ENCODE peak calls at places on chromosomes 5 and 9, in seven cellular contexts. One of them, this sample, is unnamed.
A peak's percentile ranks its signal among the peaks of the same experiment; 100 is the strongest.

GRCh38 chr9:4371108-4371507 is 71.2 kb upstream of the GLIS3 start:
- DNase-seq in stimulated activated CD4-positive, alpha-beta T cell treated with anti-CD3 and anti-CD28 coated beads, Interleukin-1b, Interleukin-23, amount 100 ng/mL, for 48 hours: no peak
- DNase-seq in stimulated activated naive CD4-positive, alpha-beta T cell: no peak
- DNase-seq in activated CD8-positive, alpha-beta memory T cell treated with anti-CD3 and anti-CD28 coated beads for 4 hours: no peak
- DNase-seq in GM12891: no peak
- DNase-seq in HuH-7.5: no peak
- DNase-seq in stimulated activated CD8-positive, alpha-beta memory T cell treated with anti-CD3 and anti-CD28 coated beads, Interleukin-4, amount 100 ng/mL, for 4 hours: no peak
- DNase-seq in this sample: no peak

GRCh38 chr5:19099195-19099594 is 888.8 kb downstream of the CDH18 start:
- DNase-seq in HuH-7.5: no peak
- DNase-seq in stimulated activated CD8-positive, alpha-beta memory T cell treated with anti-CD3 and anti-CD28 coated beads, Interleukin-4, amount 100 ng/mL, for 4 hours: no peak
- DNase-seq in GM12891: no peak
- DNase-seq in stimulated activated naive CD4-positive, alpha-beta T cell: no peak
- DNase-seq in activated CD8-positive, alpha-beta memory T cell treated with anti-CD3 and anti-CD28 coated beads for 4 hours: no peak
- DNase-seq in stimulated activated CD4-positive, alpha-beta T cell treated with anti-CD3 and anti-CD28 coated beads, Interleukin-1b, Interleukin-23, amount 100 ng/mL, for 48 hours: no peak
- DNase-seq in this sample: no peak

GRCh38 chr5:68528877-68529276 is 313.3 kb downstream of the PIK3R1 start:
- DNase-seq in stimulated activated naive CD4-positive, alpha-beta T cell: no peak
- DNase-seq in activated CD8-positive, alpha-beta memory T cell treated with anti-CD3 and anti-CD28 coated beads for 4 hours: no peak
- DNase-seq in HuH-7.5: no peak
- DNase-seq in stimulated activated CD8-positive, alpha-beta memory T cell treated with anti-CD3 and anti-CD28 coated beads, Interleukin-4, amount 100 ng/mL, for 4 hours: no peak
- DNase-seq in GM12891: no peak
- DNase-seq in stimulated activated CD4-positive, alpha-beta T cell treated with anti-CD3 and anti-CD28 coated beads, Interleukin-1b, Interleukin-23, amount 100 ng/mL, for 48 hours: no peak
- DNase-seq in this sample: no peak

GRCh38 chr5:178338126-178338749 is 105.6 kb upstream of the PHYKPL start:
- DNase-seq in stimulated activated CD8-positive, alpha-beta memory T cell treated with anti-CD3 and anti-CD28 coated beads, Interleukin-4, amount 100 ng/mL, for 4 hours: no peak
- DNase-seq in stimulated activated CD4-positive, alpha-beta T cell treated with anti-CD3 and anti-CD28 coated beads, Interleukin-1b, Interleukin-23, amount 100 ng/mL, for 48 hours: no peak
- DNase-seq in activated CD8-positive, alpha-beta memory T cell treated with anti-CD3 and anti-CD28 coated beads for 4 hours: no peak
- DNase-seq in GM12891: no peak
- DNase-seq in stimulated activated naive CD4-positive, alpha-beta T cell: no peak
- DNase-seq in HuH-7.5: no peak
- DNase-seq in this sample: no peak

GRCh38 chr9:128987800-128988199 is 40.3 kb downstream of the NUP188 start:
- DNase-seq in activated CD8-positive, alpha-beta memory T cell treated with anti-CD3 and anti-CD28 coated beads for 4 hours: no peak
- DNase-seq in stimulated activated naive CD4-positive, alpha-beta T cell: no peak
- DNase-seq in GM12891: no peak
- DNase-seq in HuH-7.5: no peak
- DNase-seq in stimulated activated CD8-positive, alpha-beta memory T cell treated with anti-CD3 and anti-CD28 coated beads, Interleukin-4, amount 100 ng/mL, for 4 hours: no peak
- DNase-seq in stimulated activated CD4-positive, alpha-beta T cell treated with anti-CD3 and anti-CD28 coated beads, Interleukin-1b, Interleukin-23, amount 100 ng/mL, for 48 hours: no peak
- DNase-seq in this sample: no peak

GRCh38 chr9:15763371-15763770 is 210.5 kb downstream of the CCDC171 start:
- DNase-seq in HuH-7.5: no peak
- DNase-seq in activated CD8-positive, alpha-beta memory T cell treated with anti-CD3 and anti-CD28 coated beads for 4 hours: no peak
- DNase-seq in GM12891: no peak
- DNase-seq in stimulated activated CD8-positive, alpha-beta memory T cell treated with anti-CD3 and anti-CD28 coated beads, Interleukin-4, amount 100 ng/mL, for 4 hours: no peak
- DNase-seq in stimulated activated naive CD4-positive, alpha-beta T cell: no peak
- DNase-seq in stimulated activated CD4-positive, alpha-beta T cell treated with anti-CD3 and anti-CD28 coated beads, Interleukin-1b, Interleukin-23, amount 100 ng/mL, for 48 hours: no peak
- DNase-seq in this sample: no peak

GRCh38 chr5:179964015-179964414 is 56.3 kb upstream of the TBC1D9B start:
- DNase-seq in stimulated activated CD8-positive, alpha-beta memory T cell treated with anti-CD3 and anti-CD28 coated beads, Interleukin-4, amount 100 ng/mL, for 4 hours: no peak
- DNase-seq in activated CD8-positive, alpha-beta memory T cell treated with anti-CD3 and anti-CD28 coated beads for 4 hours: no peak
- DNase-seq in GM12891: no peak
- DNase-seq in stimulated activated naive CD4-positive, alpha-beta T cell: no peak
- DNase-seq in stimulated activated CD4-positive, alpha-beta T cell treated with anti-CD3 and anti-CD28 coated beads, Interleukin-1b, Interleukin-23, amount 100 ng/mL, for 48 hours: no peak
- DNase-seq in HuH-7.5: no peak
- DNase-seq in this sample: no peak

GRCh38 chr5:104088876-104089778 is 526.5 kb upstream of the NUDT12 start:
- DNase-seq in stimulated activated CD4-positive, alpha-beta T cell treated with anti-CD3 and anti-CD28 coated beads, Interleukin-1b, Interleukin-23, amount 100 ng/mL, for 48 hours: no peak
- DNase-seq in stimulated activated naive CD4-positive, alpha-beta T cell: no peak
- DNase-seq in HuH-7.5: no peak
- DNase-seq in GM12891: no peak
- DNase-seq in activated CD8-positive, alpha-beta memory T cell treated with anti-CD3 and anti-CD28 coated beads for 4 hours: no peak
- DNase-seq in stimulated activated CD8-positive, alpha-beta memory T cell treated with anti-CD3 and anti-CD28 coated beads, Interleukin-4, amount 100 ng/mL, for 4 hours: no peak
- DNase-seq in this sample: no peak

GRCh38 chr5:52800394-52801213 is 12.9 kb downstream of the ITGA1 start:
- DNase-seq in stimulated activated CD4-positive, alpha-beta T cell treated with anti-CD3 and anti-CD28 coated beads, Interleukin-1b, Interleukin-23, amount 100 ng/mL, for 48 hours: peak; percentile 68
- DNase-seq in HuH-7.5: no peak
- DNase-seq in stimulated activated naive CD4-positive, alpha-beta T cell: no peak
- DNase-seq in stimulated activated CD8-positive, alpha-beta memory T cell treated with anti-CD3 and anti-CD28 coated beads, Interleukin-4, amount 100 ng/mL, for 4 hours: no peak
- DNase-seq in GM12891: no peak
- DNase-seq in activated CD8-positive, alpha-beta memory T cell treated with anti-CD3 and anti-CD28 coated beads for 4 hours: no peak
- DNase-seq in this sample: peak; percentile 14

GRCh38 chr5:95734916-95735315 is 3.8 kb downstream of the RHOBTB3 start:
- DNase-seq in GM12891: no peak
- DNase-seq in activated CD8-positive, alpha-beta memory T cell treated with anti-CD3 and anti-CD28 coated beads for 4 hours: no peak
- DNase-seq in stimulated activated naive CD4-positive, alpha-beta T cell: no peak
- DNase-seq in HuH-7.5: no peak
- DNase-seq in stimulated activated CD8-positive, alpha-beta memory T cell treated with anti-CD3 and anti-CD28 coated beads, Interleukin-4, amount 100 ng/mL, for 4 hours: no peak
- DNase-seq in stimulated activated CD4-positive, alpha-beta T cell treated with anti-CD3 and anti-CD28 coated beads, Interleukin-1b, Interleukin-23, amount 100 ng/mL, for 48 hours: no peak
- DNase-seq in this sample: no peak

GRCh38 chr9:112020680-112021596 is 124.3 kb downstream of the UGCG start:
- DNase-seq in HuH-7.5: no peak
- DNase-seq in stimulated activated CD8-positive, alpha-beta memory T cell treated with anti-CD3 and anti-CD28 coated beads, Interleukin-4, amount 100 ng/mL, for 4 hours: no peak
- DNase-seq in activated CD8-positive, alpha-beta memory T cell treated with anti-CD3 and anti-CD28 coated beads for 4 hours: no peak
- DNase-seq in GM12891: no peak
- DNase-seq in stimulated activated naive CD4-positive, alpha-beta T cell: no peak
- DNase-seq in stimulated activated CD4-positive, alpha-beta T cell treated with anti-CD3 and anti-CD28 coated beads, Interleukin-1b, Interleukin-23, amount 100 ng/mL, for 48 hours: no peak
- DNase-seq in this sample: no peak

GRCh38 chr9:68507098-68507795 is 33.4 kb downstream of the TMEM252 start:
- DNase-seq in stimulated activated CD4-positive, alpha-beta T cell treated with anti-CD3 and anti-CD28 coated beads, Interleukin-1b, Interleukin-23, amount 100 ng/mL, for 48 hours: no peak
- DNase-seq in stimulated activated naive CD4-positive, alpha-beta T cell: no peak
- DNase-seq in activated CD8-positive, alpha-beta memory T cell treated with anti-CD3 and anti-CD28 coated beads for 4 hours: no peak
- DNase-seq in HuH-7.5: no peak
- DNase-seq in GM12891: no peak
- DNase-seq in stimulated activated CD8-positive, alpha-beta memory T cell treated with anti-CD3 and anti-CD28 coated beads, Interleukin-4, amount 100 ng/mL, for 4 hours: no peak
- DNase-seq in this sample: no peak

GRCh38 chr9:114156658-114157421 is 1.5 kb downstream of the COL27A1 start:
- DNase-seq in stimulated activated CD8-positive, alpha-beta memory T cell treated with anti-CD3 and anti-CD28 coated beads, Interleukin-4, amount 100 ng/mL, for 4 hours: no peak
- DNase-seq in GM12891: no peak
- DNase-seq in HuH-7.5: peak; percentile 60
- DNase-seq in stimulated activated CD4-positive, alpha-beta T cell treated with anti-CD3 and anti-CD28 coated beads, Interleukin-1b, Interleukin-23, amount 100 ng/mL, for 48 hours: no peak
- DNase-seq in activated CD8-positive, alpha-beta memory T cell treated with anti-CD3 and anti-CD28 coated beads for 4 hours: no peak
- DNase-seq in stimulated activated naive CD4-positive, alpha-beta T cell: no peak
- DNase-seq in this sample: no peak

GRCh38 chr5:137705106-137705505 is 30.8 kb downstream of the KLHL3 start:
- DNase-seq in stimulated activated CD4-positive, alpha-beta T cell treated with anti-CD3 and anti-CD28 coated beads, Interleukin-1b, Interleukin-23, amount 100 ng/mL, for 48 hours: no peak
- DNase-seq in stimulated activated naive CD4-positive, alpha-beta T cell: no peak
- DNase-seq in HuH-7.5: no peak
- DNase-seq in stimulated activated CD8-positive, alpha-beta memory T cell treated with anti-CD3 and anti-CD28 coated beads, Interleukin-4, amount 100 ng/mL, for 4 hours: no peak
- DNase-seq in GM12891: no peak
- DNase-seq in activated CD8-positive, alpha-beta memory T cell treated with anti-CD3 and anti-CD28 coated beads for 4 hours: no peak
- DNase-seq in this sample: no peak

GRCh38 chr9:34651876-34652602 is at the start of gene IL11RA:
- DNase-seq in HuH-7.5: peak; percentile 84
- DNase-seq in stimulated activated CD8-positive, alpha-beta memory T cell treated with anti-CD3 and anti-CD28 coated beads, Interleukin-4, amount 100 ng/mL, for 4 hours: no peak
- DNase-seq in stimulated activated naive CD4-positive, alpha-beta T cell: no peak
- DNase-seq in stimulated activated CD4-positive, alpha-beta T cell treated with anti-CD3 and anti-CD28 coated beads, Interleukin-1b, Interleukin-23, amount 100 ng/mL, for 48 hours: peak; percentile 78
- DNase-seq in GM12891: no peak
- DNase-seq in activated CD8-positive, alpha-beta memory T cell treated with anti-CD3 and anti-CD28 coated beads for 4 hours: peak; percentile 38
- DNase-seq in this sample: no peak

GRCh38 chr9:72991772-72992171 is 38.9 kb upstream of the ALDH1A1 start:
- DNase-seq in HuH-7.5: no peak
- DNase-seq in GM12891: no peak
- DNase-seq in stimulated activated naive CD4-positive, alpha-beta T cell: no peak
- DNase-seq in stimulated activated CD8-positive, alpha-beta memory T cell treated with anti-CD3 and anti-CD28 coated beads, Interleukin-4, amount 100 ng/mL, for 4 hours: no peak
- DNase-seq in stimulated activated CD4-positive, alpha-beta T cell treated with anti-CD3 and anti-CD28 coated beads, Interleukin-1b, Interleukin-23, amount 100 ng/mL, for 48 hours: no peak
- DNase-seq in activated CD8-positive, alpha-beta memory T cell treated with anti-CD3 and anti-CD28 coated beads for 4 hours: no peak
- DNase-seq in this sample: no peak

GRCh38 chr9:18922161-18922910 is 110.7 kb downstream of the SAXO1 start:
- DNase-seq in stimulated activated CD4-positive, alpha-beta T cell treated with anti-CD3 and anti-CD28 coated beads, Interleukin-1b, Interleukin-23, amount 100 ng/mL, for 48 hours: no peak
- DNase-seq in stimulated activated CD8-positive, alpha-beta memory T cell treated with anti-CD3 and anti-CD28 coated beads, Interleukin-4, amount 100 ng/mL, for 4 hours: no peak
- DNase-seq in HuH-7.5: no peak
- DNase-seq in GM12891: no peak
- DNase-seq in stimulated activated naive CD4-positive, alpha-beta T cell: no peak
- DNase-seq in activated CD8-positive, alpha-beta memory T cell treated with anti-CD3 and anti-CD28 coated beads for 4 hours: no peak
- DNase-seq in this sample: no peak

GRCh38 chr5:67983251-67983941 is 232.2 kb upstream of the PIK3R1 start:
- DNase-seq in stimulated activated CD4-positive, alpha-beta T cell treated with anti-CD3 and anti-CD28 coated beads, Interleukin-1b, Interleukin-23, amount 100 ng/mL, for 48 hours: no peak
- DNase-seq in activated CD8-positive, alpha-beta memory T cell treated with anti-CD3 and anti-CD28 coated beads for 4 hours: no peak
- DNase-seq in stimulated activated naive CD4-positive, alpha-beta T cell: no peak
- DNase-seq in stimulated activated CD8-positive, alpha-beta memory T cell treated with anti-CD3 and anti-CD28 coated beads, Interleukin-4, amount 100 ng/mL, for 4 hours: no peak
- DNase-seq in GM12891: no peak
- DNase-seq in HuH-7.5: no peak
- DNase-seq in this sample: no peak

GRCh38 chr5:96595300-96596090 is 66.7 kb upstream of the CAST start:
- DNase-seq in stimulated activated CD4-positive, alpha-beta T cell treated with anti-CD3 and anti-CD28 coated beads, Interleukin-1b, Interleukin-23, amount 100 ng/mL, for 48 hours: no peak
- DNase-seq in stimulated activated CD8-positive, alpha-beta memory T cell treated with anti-CD3 and anti-CD28 coated beads, Interleukin-4, amount 100 ng/mL, for 4 hours: no peak
- DNase-seq in GM12891: no peak
- DNase-seq in activated CD8-positive, alpha-beta memory T cell treated with anti-CD3 and anti-CD28 coated beads for 4 hours: no peak
- DNase-seq in stimulated activated naive CD4-positive, alpha-beta T cell: no peak
- DNase-seq in HuH-7.5: peak; percentile 13
- DNase-seq in this sample: no peak

GRCh38 chr9:72911816-72912215 is 41.0 kb downstream of the ALDH1A1 start:
- DNase-seq in stimulated activated CD8-positive, alpha-beta memory T cell treated with anti-CD3 and anti-CD28 coated beads, Interleukin-4, amount 100 ng/mL, for 4 hours: no peak
- DNase-seq in stimulated activated naive CD4-positive, alpha-beta T cell: no peak
- DNase-seq in stimulated activated CD4-positive, alpha-beta T cell treated with anti-CD3 and anti-CD28 coated beads, Interleukin-1b, Interleukin-23, amount 100 ng/mL, for 48 hours: no peak
- DNase-seq in activated CD8-positive, alpha-beta memory T cell treated with anti-CD3 and anti-CD28 coated beads for 4 hours: no peak
- DNase-seq in GM12891: no peak
- DNase-seq in HuH-7.5: no peak
- DNase-seq in this sample: no peak

GRCh38 chr5:18334949-18335348 is 700.7 kb downstream of the TAF11L14 start:
- DNase-seq in HuH-7.5: no peak
- DNase-seq in stimulated activated naive CD4-positive, alpha-beta T cell: no peak
- DNase-seq in GM12891: no peak
- DNase-seq in stimulated activated CD8-positive, alpha-beta memory T cell treated with anti-CD3 and anti-CD28 coated beads, Interleukin-4, amount 100 ng/mL, for 4 hours: no peak
- DNase-seq in activated CD8-positive, alpha-beta memory T cell treated with anti-CD3 and anti-CD28 coated beads for 4 hours: no peak
- DNase-seq in stimulated activated CD4-positive, alpha-beta T cell treated with anti-CD3 and anti-CD28 coated beads, Interleukin-1b, Interleukin-23, amount 100 ng/mL, for 48 hours: no peak
- DNase-seq in this sample: no peak

GRCh38 chr5:54135042-54135441 is 175.3 kb downstream of the ARL15 start:
- DNase-seq in activated CD8-positive, alpha-beta memory T cell treated with anti-CD3 and anti-CD28 coated beads for 4 hours: no peak
- DNase-seq in stimulated activated CD8-positive, alpha-beta memory T cell treated with anti-CD3 and anti-CD28 coated beads, Interleukin-4, amount 100 ng/mL, for 4 hours: no peak
- DNase-seq in HuH-7.5: no peak
- DNase-seq in stimulated activated naive CD4-positive, alpha-beta T cell: no peak
- DNase-seq in stimulated activated CD4-positive, alpha-beta T cell treated with anti-CD3 and anti-CD28 coated beads, Interleukin-1b, Interleukin-23, amount 100 ng/mL, for 48 hours: no peak
- DNase-seq in GM12891: no peak
- DNase-seq in this sample: no peak

GRCh38 chr9:95735701-95736100 is 139.8 kb upstream of the ERCC6L2 start:
- DNase-seq in HuH-7.5: no peak
- DNase-seq in activated CD8-positive, alpha-beta memory T cell treated with anti-CD3 and anti-CD28 coated beads for 4 hours: no peak
- DNase-seq in GM12891: no peak
- DNase-seq in stimulated activated CD4-positive, alpha-beta T cell treated with anti-CD3 and anti-CD28 coated beads, Interleukin-1b, Interleukin-23, amount 100 ng/mL, for 48 hours: no peak
- DNase-seq in stimulated activated CD8-positive, alpha-beta memory T cell treated with anti-CD3 and anti-CD28 coated beads, Interleukin-4, amount 100 ng/mL, for 4 hours: no peak
- DNase-seq in stimulated activated naive CD4-positive, alpha-beta T cell: no peak
- DNase-seq in this sample: no peak

GRCh38 chr9:98418578-98419259 is 163.3 kb upstream of the TBC1D2 start:
- DNase-seq in HuH-7.5: no peak
- DNase-seq in stimulated activated naive CD4-positive, alpha-beta T cell: no peak
- DNase-seq in GM12891: no peak
- DNase-seq in stimulated activated CD4-positive, alpha-beta T cell treated with anti-CD3 and anti-CD28 coated beads, Interleukin-1b, Interleukin-23, amount 100 ng/mL, for 48 hours: no peak
- DNase-seq in stimulated activated CD8-positive, alpha-beta memory T cell treated with anti-CD3 and anti-CD28 coated beads, Interleukin-4, amount 100 ng/mL, for 4 hours: no peak
- DNase-seq in activated CD8-positive, alpha-beta memory T cell treated with anti-CD3 and anti-CD28 coated beads for 4 hours: no peak
- DNase-seq in this sample: no peak

GRCh38 chr5:180332051-180332517 is 21.1 kb downstream of the GFPT2 start:
- DNase-seq in stimulated activated CD4-positive, alpha-beta T cell treated with anti-CD3 and anti-CD28 coated beads, Interleukin-1b, Interleukin-23, amount 100 ng/mL, for 48 hours: no peak
- DNase-seq in stimulated activated CD8-positive, alpha-beta memory T cell treated with anti-CD3 and anti-CD28 coated beads, Interleukin-4, amount 100 ng/mL, for 4 hours: no peak
- DNase-seq in GM12891: no peak
- DNase-seq in stimulated activated naive CD4-positive, alpha-beta T cell: no peak
- DNase-seq in activated CD8-positive, alpha-beta memory T cell treated with anti-CD3 and anti-CD28 coated beads for 4 hours: no peak
- DNase-seq in HuH-7.5: no peak
- DNase-seq in this sample: no peak

GRCh38 chr5:80998590-80998979 is 38.4 kb downstream of the RASGRF2 start:
- DNase-seq in HuH-7.5: no peak
- DNase-seq in stimulated activated CD4-positive, alpha-beta T cell treated with anti-CD3 and anti-CD28 coated beads, Interleukin-1b, Interleukin-23, amount 100 ng/mL, for 48 hours: peak; percentile 46
- DNase-seq in stimulated activated naive CD4-positive, alpha-beta T cell: no peak
- DNase-seq in stimulated activated CD8-positive, alpha-beta memory T cell treated with anti-CD3 and anti-CD28 coated beads, Interleukin-4, amount 100 ng/mL, for 4 hours: no peak
- DNase-seq in GM12891: no peak
- DNase-seq in activated CD8-positive, alpha-beta memory T cell treated with anti-CD3 and anti-CD28 coated beads for 4 hours: no peak
- DNase-seq in this sample: no peak

GRCh38 chr5:181035991-181036815 is 3.9 kb upstream of the BTNL9 start:
- DNase-seq in stimulated activated CD8-positive, alpha-beta memory T cell treated with anti-CD3 and anti-CD28 coated beads, Interleukin-4, amount 100 ng/mL, for 4 hours: no peak
- DNase-seq in stimulated activated naive CD4-positive, alpha-beta T cell: no peak
- DNase-seq in HuH-7.5: no peak
- DNase-seq in GM12891: no peak
- DNase-seq in activated CD8-positive, alpha-beta memory T cell treated with anti-CD3 and anti-CD28 coated beads for 4 hours: no peak
- DNase-seq in stimulated activated CD4-positive, alpha-beta T cell treated with anti-CD3 and anti-CD28 coated beads, Interleukin-1b, Interleukin-23, amount 100 ng/mL, for 48 hours: no peak
- DNase-seq in this sample: no peak

GRCh38 chr5:177094224-177095087 is 7.7 kb downstream of the FGFR4 start:
- DNase-seq in GM12891: no peak
- DNase-seq in activated CD8-positive, alpha-beta memory T cell treated with anti-CD3 and anti-CD28 coated beads for 4 hours: no peak
- DNase-seq in HuH-7.5: peak; percentile 99
- DNase-seq in stimulated activated CD8-positive, alpha-beta memory T cell treated with anti-CD3 and anti-CD28 coated beads, Interleukin-4, amount 100 ng/mL, for 4 hours: no peak
- DNase-seq in stimulated activated CD4-positive, alpha-beta T cell treated with anti-CD3 and anti-CD28 coated beads, Interleukin-1b, Interleukin-23, amount 100 ng/mL, for 48 hours: no peak
- DNase-seq in stimulated activated naive CD4-positive, alpha-beta T cell: no peak
- DNase-seq in this sample: no peak

This sample was measured in activated CD4-positive, CD25-positive, alpha-beta regulatory T cell treated with anti-CD3 and anti-CD28 coated beads, Interleukin-2, amount 50 U/mL, for 16 hours.